ENCODE peak calls at places on chromosomes 3 and 15, in seven cellular contexts. One of them, this sample, is unnamed.

GRCh38 chr3:52078781-52079560 is 22.6 kb upstream of the DUSP7 start:
- DNase-seq in hepatic stellate cell: no peak
- DNase-seq in neural crest cell: no peak
- DNase-seq in activated CD4-positive, alpha-beta T cell treated with anti-CD3 and anti-CD28 coated beads, Interleukin-2, amount 50 U/mL, for 1 hour: no peak
- DNase-seq in Daoy: no peak
- DNase-seq in heart right ventricle: no peak
- DNase-seq in stimulated activated CD4-positive, alpha-beta T cell treated with anti-CD3 and anti-CD28 coated beads, TNF-alpha, amount 100 ng/mL, for 24 hours: no peak
- DNase-seq in this sample: no peak

GRCh38 chr3:192772495-192772894 is 45.2 kb upstream of the FGF12 start:
- DNase-seq in heart right ventricle: peak; percentile 44
- DNase-seq in hepatic stellate cell: peak; percentile 21
- DNase-seq in neural crest cell: peak; percentile 8
- DNase-seq in stimulated activated CD4-positive, alpha-beta T cell treated with anti-CD3 and anti-CD28 coated beads, TNF-alpha, amount 100 ng/mL, for 24 hours: no peak
- DNase-seq in activated CD4-positive, alpha-beta T cell treated with anti-CD3 and anti-CD28 coated beads, Interleukin-2, amount 50 U/mL, for 1 hour: no peak
- DNase-seq in Daoy: peak; percentile 35
- DNase-seq in this sample: no peak

GRCh38 chr15:57031605-57032004 is 113.2 kb downstream of the TCF12 start:
- DNase-seq in stimulated activated CD4-positive, alpha-beta T cell treated with anti-CD3 and anti-CD28 coated beads, TNF-alpha, amount 100 ng/mL, for 24 hours: no peak
- DNase-seq in neural crest cell: no peak
- DNase-seq in Daoy: peak; percentile 10
- DNase-seq in heart right ventricle: peak; percentile 59
- DNase-seq in activated CD4-positive, alpha-beta T cell treated with anti-CD3 and anti-CD28 coated beads, Interleukin-2, amount 50 U/mL, for 1 hour: no peak
- DNase-seq in hepatic stellate cell: peak; percentile 26
- DNase-seq in this sample: no peak

GRCh38 chr3:57977755-57978715 is 30.2 kb upstream of the FLNB start:
- DNase-seq in heart right ventricle: no peak
- DNase-seq in Daoy: peak; percentile 33
- DNase-seq in activated CD4-positive, alpha-beta T cell treated with anti-CD3 and anti-CD28 coated beads, Interleukin-2, amount 50 U/mL, for 1 hour: no peak
- DNase-seq in stimulated activated CD4-positive, alpha-beta T cell treated with anti-CD3 and anti-CD28 coated beads, TNF-alpha, amount 100 ng/mL, for 24 hours: no peak
- DNase-seq in neural crest cell: no peak
- DNase-seq in hepatic stellate cell: no peak
- DNase-seq in this sample: no peak

GRCh38 chr15:88419830-88420229 is 47.4 kb downstream of the MRPL46 start:
- DNase-seq in neural crest cell: no peak
- DNase-seq in stimulated activated CD4-positive, alpha-beta T cell treated with anti-CD3 and anti-CD28 coated beads, TNF-alpha, amount 100 ng/mL, for 24 hours: no peak
- DNase-seq in activated CD4-positive, alpha-beta T cell treated with anti-CD3 and anti-CD28 coated beads, Interleukin-2, amount 50 U/mL, for 1 hour: no peak
- DNase-seq in Daoy: peak; percentile 7
- DNase-seq in heart right ventricle: no peak
- DNase-seq in hepatic stellate cell: no peak
- DNase-seq in this sample: no peak

GRCh38 chr15:40743921-40744809 is 10.9 kb downstream of the RMDN3 start:
- DNase-seq in stimulated activated CD4-positive, alpha-beta T cell treated with anti-CD3 and anti-CD28 coated beads, TNF-alpha, amount 100 ng/mL, for 24 hours: no peak
- DNase-seq in hepatic stellate cell: peak; percentile 23
- DNase-seq in activated CD4-positive, alpha-beta T cell treated with anti-CD3 and anti-CD28 coated beads, Interleukin-2, amount 50 U/mL, for 1 hour: peak; percentile 53
- DNase-seq in Daoy: peak; percentile 59
- DNase-seq in neural crest cell: no peak
- DNase-seq in heart right ventricle: no peak
- DNase-seq in this sample: peak; percentile 62

GRCh38 chr3:104132566-104132997 is 1234.1 kb upstream of the ALCAM start:
- DNase-seq in hepatic stellate cell: peak; percentile 0
- DNase-seq in heart right ventricle: no peak
- DNase-seq in stimulated activated CD4-positive, alpha-beta T cell treated with anti-CD3 and anti-CD28 coated beads, TNF-alpha, amount 100 ng/mL, for 24 hours: no peak
- DNase-seq in Daoy: no peak
- DNase-seq in neural crest cell: no peak
- DNase-seq in activated CD4-positive, alpha-beta T cell treated with anti-CD3 and anti-CD28 coated beads, Interleukin-2, amount 50 U/mL, for 1 hour: no peak
- DNase-seq in this sample: no peak

GRCh38 chr3:13547591-13548371 is 1.1 kb upstream of the FBLN2 start:
- DNase-seq in stimulated activated CD4-positive, alpha-beta T cell treated with anti-CD3 and anti-CD28 coated beads, TNF-alpha, amount 100 ng/mL, for 24 hours: no peak
- DNase-seq in heart right ventricle: no peak
- DNase-seq in neural crest cell: no peak
- DNase-seq in activated CD4-positive, alpha-beta T cell treated with anti-CD3 and anti-CD28 coated beads, Interleukin-2, amount 50 U/mL, for 1 hour: no peak
- DNase-seq in Daoy: no peak
- DNase-seq in hepatic stellate cell: no peak
- DNase-seq in this sample: no peak

GRCh38 chr3:40581166-40581565 is 56.4 kb downstream of the ZNF621 start:
- DNase-seq in neural crest cell: no peak
- DNase-seq in Daoy: no peak
- DNase-seq in activated CD4-positive, alpha-beta T cell treated with anti-CD3 and anti-CD28 coated beads, Interleukin-2, amount 50 U/mL, for 1 hour: no peak
- DNase-seq in hepatic stellate cell: no peak
- DNase-seq in heart right ventricle: no peak
- DNase-seq in stimulated activated CD4-positive, alpha-beta T cell treated with anti-CD3 and anti-CD28 coated beads, TNF-alpha, amount 100 ng/mL, for 24 hours: no peak
- DNase-seq in this sample: no peak

GRCh38 chr3:115999598-115999997 is 376.3 kb downstream of the GAP43 start:
- DNase-seq in stimulated activated CD4-positive, alpha-beta T cell treated with anti-CD3 and anti-CD28 coated beads, TNF-alpha, amount 100 ng/mL, for 24 hours: no peak
- DNase-seq in hepatic stellate cell: no peak
- DNase-seq in heart right ventricle: no peak
- DNase-seq in activated CD4-positive, alpha-beta T cell treated with anti-CD3 and anti-CD28 coated beads, Interleukin-2, amount 50 U/mL, for 1 hour: no peak
- DNase-seq in neural crest cell: no peak
- DNase-seq in Daoy: peak; percentile 44
- DNase-seq in this sample: no peak